ENCODE peak calls at places on chromosomes 3 and 15, in four cellular contexts. Y is astrocyte of the spinal cord, F is globus pallidus, A is brain microvascular endothelial cell. M is an unnamed sample.

GRCh38 chr15:41578736-41579383 is 19.8 kb downstream of the TYRO3 start:
- DNase-seq in Y (no peak), A (no peak), F (no peak), M (no peak)

GRCh38 chr3:180325533-180325932 is 276.4 kb upstream of the TTC14 start:
- DNase-seq in Y (no peak), F (no peak), A (no peak), M (no peak)

GRCh38 chr3:43996379-43997301 is 245.0 kb upstream of the TOPAZ1 start:
- DNase-seq in F (peak), A (no peak), Y (peak), M (peak)

GRCh38 chr15:44873103-44873502 is 83.4 kb upstream of the TERB2 start:
- DNase-seq in Y (no peak), A (no peak), F (no peak), M (no peak)

GRCh38 chr3:88321696-88322095 is 171.9 kb downstream of the C3orf38 start:
- DNase-seq in F (no peak), A (peak), Y (no peak), M (no peak)

GRCh38 chr3:148880681-148881080 is 15.6 kb downstream of the CPA3 start:
- DNase-seq in A (no peak), Y (no peak), F (no peak), M (no peak)

GRCh38 chr15:25374143-25374542 is 64.7 kb downstream of the UBE3A start:
- DNase-seq in F (no peak), Y (no peak), A (no peak), M (no peak)

GRCh38 chr3:129230311-129231019 is 18.9 kb upstream of the COPG1 start:
- DNase-seq in Y (peak), F (peak), A (peak), M (no peak)

GRCh38 chr3:44883213-44883955 is 9.0 kb downstream of the TGM4 start:
- DNase-seq in Y (no peak), F (no peak), A (no peak), M (no peak)

GRCh38 chr15:21261965-21262850 is 178.1 kb downstream of the POTEB3 start:
- DNase-seq in F (peak), A (no peak), Y (peak), M (no peak)

GRCh38 chr3:51943451-51944391 is 1.6 kb downstream of the PARP3 start:
- DNase-seq in F (no peak), Y (no peak), A (no peak), M (no peak)

GRCh38 chr3:126960604-126960995 is 22.3 kb upstream of the PLXNA1 start:
- DNase-seq in Y (no peak), A (no peak), F (no peak), M (no peak)

GRCh38 chr15:89119489-89120478 is 31.5 kb downstream of the ABHD2 start:
- DNase-seq in F (no peak), Y (peak), A (peak), M (no peak)

GRCh38 chr3:170493712-170494182 is 75.1 kb downstream of the CLDN11 start:
- DNase-seq in A (peak), Y (peak), F (no peak), M (no peak)

GRCh38 chr3:46986782-46987484 is 7.5 kb downstream of the NBEAL2 start:
- DNase-seq in A (no peak), Y (no peak), F (no peak), M (no peak)

GRCh38 chr3:170092907-170093306 is 55.1 kb downstream of the GPR160 start:
- DNase-seq in F (no peak), A (no peak), Y (no peak), M (no peak)

GRCh38 chr15:29204356-29204755 is 65.3 kb downstream of the NSMCE3 start:
- DNase-seq in A (no peak), F (no peak), Y (no peak), M (no peak)

GRCh38 chr3:57079221-57079831 is 18.9 kb downstream of the SPATA12 start:
- DNase-seq in Y (no peak), A (no peak), F (no peak), M (no peak)

M was measured in caudate nucleus.